ENCODE peak calls at places on chromosomes 16 and 17, in seven cellular contexts. K is GM12865; B is OCI-LY7; F is stimulated activated CD4-positive, alpha-beta T cell treated with anti-CD3 and anti-CD28 coated beads, Interleukin-2, amount 100 ng/mL, for 48 hours; H is cerebellar nuclear complex; M is Calu3; V is GM10248. J is an unnamed sample.

GRCh38 chr17:46046957-46047356 is 47.9 kb downstream of the STH start:
- DNase-seq in K (no peak), B (no peak), F (no peak), H (no peak), M (no peak), V (no peak), J (no peak)

GRCh38 chr16:1614226-1615102 is 2.3 kb downstream of the CRAMP1 start:
- DNase-seq in K (peak; percentile 42), B (peak; percentile 34), F (peak; percentile 17), H (no peak), M (peak; percentile 46), V (peak; percentile 53), J (no peak)

GRCh38 chr17:38910325-38910724 is 15.1 kb upstream of the LASP1NB start:
- DNase-seq in K (no peak), B (no peak), F (no peak), H (no peak), M (no peak), V (no peak), J (no peak)

GRCh38 chr16:64253114-64253513 is 868.7 kb downstream of the CDH11 start:
- DNase-seq in K (no peak), B (no peak), F (no peak), H (no peak), M (no peak), V (no peak), J (no peak)

GRCh38 chr16:89292443-89293078 is 75.1 kb downstream of the ZNF778 start:
- DNase-seq in K (no peak), B (no peak), F (no peak), H (no peak), M (no peak), V (no peak), J (no peak)

GRCh38 chr17:246851-247421 is 65.5 kb upstream of the DOC2B start:
- DNase-seq in K (no peak), B (no peak), F (no peak), H (no peak), M (no peak), V (no peak), J (no peak)

GRCh38 chr17:62456016-62456415 is 22.6 kb upstream of the TLK2 start:
- DNase-seq in K (no peak), B (no peak), F (no peak), H (no peak), M (no peak), V (no peak), J (no peak)

GRCh38 chr16:20870122-20870521 is 30.0 kb downstream of the DCUN1D3 start:
- DNase-seq in K (no peak), B (no peak), F (no peak), H (no peak), M (no peak), V (no peak), J (no peak)

GRCh38 chr17:70344356-70345060 is 175.2 kb downstream of the KCNJ2 start:
- DNase-seq in K (no peak), B (no peak), F (no peak), H (no peak), M (no peak), V (no peak), J (no peak)

GRCh38 chr16:81429045-81429521 is 15.5 kb upstream of the CMIP start:
- DNase-seq in K (peak; percentile 56), B (peak; percentile 77), F (no peak), H (no peak), M (peak; percentile 75), V (no peak), J (no peak)